ENCODE peak calls at places on chromosomes 7 and 10, in four cellular contexts. V, W, C and Q are unnamed samples.

GRCh38 chr7:148503900-148504487 is 86.6 kb upstream of the C7orf33 start:
- DNase-seq in C (no peak), V (no peak), W (no peak), Q (no peak)

GRCh38 chr10:88528791-88529190 is 54.3 kb downstream of the RNLS start:
- DNase-seq in W (no peak), C (no peak), V (no peak), Q (no peak)

GRCh38 chr7:2271273-2272026 is 29.4 kb downstream of the NUDT1 start:
- DNase-seq in C (no peak), V (no peak), W (no peak), Q (no peak)

GRCh38 chr7:69953319-69954067 is 355.2 kb downstream of the AUTS2 start:
- DNase-seq in V (no peak), C (peak), W (no peak), Q (no peak)

GRCh38 chr7:70833726-70834125 is 298.2 kb upstream of the GALNT17 start:
- DNase-seq in V (no peak), C (no peak), W (no peak), Q (no peak)

GRCh38 chr10:63919576-63920279 is 398.5 kb downstream of the REEP3 start:
- DNase-seq in C (no peak), V (no peak), W (no peak), Q (no peak)

GRCh38 chr7:101612885-101613490 is 16.1 kb downstream of the MYL10 start:
- DNase-seq in V (no peak), C (no peak), W (no peak), Q (no peak)

GRCh38 chr10:31146496-31147219 is 115.0 kb upstream of the ZNF438 start:
- DNase-seq in V (no peak), W (no peak), C (no peak), Q (no peak)

GRCh38 chr7:140640727-140641531 is at the start of gene DENND2A:
- DNase-seq in C (peak), W (peak), V (peak), Q (no peak)

GRCh38 chr7:30029696-30030095 is 1.5 kb downstream of the PLEKHA8 start:
- DNase-seq in W (no peak), C (no peak), V (peak), Q (peak)

GRCh38 chr7:75931676-75932075 is 16.7 kb downstream of the POR start:
- DNase-seq in V (no peak), W (peak), C (no peak), Q (no peak)

GRCh38 chr10:74223755-74224530 is 72.9 kb downstream of the ADK start:
- DNase-seq in C (no peak), W (no peak), V (no peak), Q (no peak)

GRCh38 chr10:111835562-111835961 is 348.0 kb downstream of the GPAM start:
- DNase-seq in C (no peak), W (no peak), V (no peak), Q (no peak)

GRCh38 chr7:40986351-40986873 is 716.5 kb downstream of the INHBA start:
- DNase-seq in W (no peak), C (no peak), V (no peak), Q (no peak)

GRCh38 chr10:124092270-124093075 is 925 bp downstream of the CHST15 start:
- DNase-seq in W (peak), V (peak), C (peak), Q (no peak)

GRCh38 chr7:507623-508305 is 11.9 kb downstream of the PDGFA start:
- DNase-seq in W (peak), C (no peak), V (no peak), Q (no peak)

GRCh38 chr10:80025281-80025680 is 53.2 kb upstream of the TMEM254 start:
- DNase-seq in V (no peak), W (no peak), C (no peak), Q (no peak)

GRCh38 chr10:76036410-76036940 is 605.1 kb downstream of the LRMDA start:
- DNase-seq in W (peak), V (peak), C (peak), Q (no peak)

GRCh38 chr10:7085147-7085912 is 325.5 kb downstream of the SFMBT2 start:
- DNase-seq in V (no peak), W (no peak), C (no peak), Q (no peak)